ENCODE peak calls at places on chromosomes 16 and 17, in ten cellular contexts. One of them, this sample, is unnamed. For H3K36me3, the result is how much of the 10 kb centered on the place peaks cover.

GRCh38 chr16:72787519-72788268 is 260.2 kb downstream of the ZFHX3 start:
- DNase-seq in breast epithelium: peak
- DNase-seq in IMR-90: peak
- DNase-seq in fibroblast of lung: peak
- DNase-seq in heart left ventricle: no peak
- DNase-seq in left ventricle myocardium inferior: peak
- DNase-seq in cardiac muscle cell: peak
- DNase-seq in testis: peak
- DNase-seq in K562: no peak
- DNase-seq in OCI-LY7: no peak
- DNase-seq in this sample: no peak

GRCh38 chr17:79548116-79548515 is 62.7 kb downstream of the RBFOX3 start:
- DNase-seq in breast epithelium: no peak
- DNase-seq in IMR-90: no peak
- DNase-seq in fibroblast of lung: no peak
- DNase-seq in heart left ventricle: no peak
- DNase-seq in left ventricle myocardium inferior: no peak
- DNase-seq in cardiac muscle cell: no peak
- DNase-seq in testis: no peak
- DNase-seq in K562: no peak
- DNase-seq in OCI-LY7: no peak
- DNase-seq in this sample: no peak

GRCh38 chr16:31094088-31094423 is 541 bp downstream of the VKORC1 start:
- DNase-seq in breast epithelium: no peak
- DNase-seq in IMR-90: no peak
- DNase-seq in fibroblast of lung: peak
- DNase-seq in heart left ventricle: no peak
- DNase-seq in left ventricle myocardium inferior: no peak
- DNase-seq in cardiac muscle cell: no peak
- DNase-seq in testis: peak
- DNase-seq in K562: peak
- DNase-seq in OCI-LY7: no peak
- DNase-seq in this sample: no peak

GRCh38 chr17:46013502-46014165 is 14.6 kb downstream of the STH start:
- DNase-seq in breast epithelium: no peak
- DNase-seq in IMR-90: peak
- DNase-seq in fibroblast of lung: peak
- DNase-seq in heart left ventricle: no peak
- DNase-seq in left ventricle myocardium inferior: no peak
- DNase-seq in cardiac muscle cell: peak
- DNase-seq in testis: no peak
- DNase-seq in K562: no peak
- DNase-seq in OCI-LY7: no peak
- DNase-seq in this sample: no peak

GRCh38 chr16:71542377-71542776 is 16.2 kb downstream of the CHST4 start:
- DNase-seq in breast epithelium: no peak
- DNase-seq in IMR-90: peak
- DNase-seq in fibroblast of lung: no peak
- DNase-seq in heart left ventricle: peak
- DNase-seq in left ventricle myocardium inferior: peak
- DNase-seq in cardiac muscle cell: peak
- DNase-seq in testis: peak
- DNase-seq in K562: peak
- DNase-seq in OCI-LY7: peak
- DNase-seq in this sample: peak

GRCh38 chr16:69626256-69626655 is 60.5 kb downstream of the NFAT5 start:
- DNase-seq in breast epithelium: no peak
- DNase-seq in IMR-90: peak
- DNase-seq in fibroblast of lung: peak
- DNase-seq in heart left ventricle: no peak
- DNase-seq in left ventricle myocardium inferior: no peak
- DNase-seq in cardiac muscle cell: peak
- DNase-seq in testis: no peak
- DNase-seq in K562: peak
- DNase-seq in OCI-LY7: no peak
- DNase-seq in this sample: no peak

GRCh38 chr17:73725794-73726193 is 81.5 kb upstream of the SDK2 start:
- DNase-seq in breast epithelium: no peak
- DNase-seq in IMR-90: no peak
- DNase-seq in fibroblast of lung: no peak
- DNase-seq in heart left ventricle: no peak
- DNase-seq in left ventricle myocardium inferior: no peak
- DNase-seq in cardiac muscle cell: no peak
- DNase-seq in testis: no peak
- DNase-seq in K562: no peak
- DNase-seq in OCI-LY7: no peak
- DNase-seq in this sample: no peak

GRCh38 chr16:46859719-46860152 is 24.4 kb upstream of the GPT2 start:
- DNase-seq in breast epithelium: no peak
- DNase-seq in IMR-90: peak
- DNase-seq in fibroblast of lung: peak
- DNase-seq in heart left ventricle: no peak
- DNase-seq in left ventricle myocardium inferior: no peak
- DNase-seq in cardiac muscle cell: peak
- DNase-seq in testis: no peak
- DNase-seq in K562: peak
- DNase-seq in OCI-LY7: no peak
- DNase-seq in this sample: no peak

GRCh38 chr16:9102379-9102778 is 10.9 kb downstream of the HAPSTR1 start:
- DNase-seq in breast epithelium: peak
- DNase-seq in IMR-90: peak
- DNase-seq in fibroblast of lung: peak
- DNase-seq in heart left ventricle: no peak
- DNase-seq in left ventricle myocardium inferior: no peak
- DNase-seq in cardiac muscle cell: peak
- DNase-seq in testis: no peak
- DNase-seq in K562: no peak
- DNase-seq in OCI-LY7: no peak
- DNase-seq in this sample: no peak

GRCh38 chr16:56281256-56281805 is 90.0 kb downstream of the GNAO1 start:
- DNase-seq in breast epithelium: no peak
- DNase-seq in IMR-90: no peak
- DNase-seq in fibroblast of lung: no peak
- DNase-seq in heart left ventricle: no peak
- DNase-seq in left ventricle myocardium inferior: no peak
- DNase-seq in cardiac muscle cell: no peak
- DNase-seq in testis: no peak
- DNase-seq in K562: peak
- DNase-seq in OCI-LY7: no peak
- DNase-seq in this sample: no peak

GRCh38 chr17:75783803-75784472 is 668 bp upstream of the UNK start:
- DNase-seq in breast epithelium: peak
- DNase-seq in IMR-90: no peak
- DNase-seq in fibroblast of lung: no peak
- DNase-seq in heart left ventricle: no peak
- DNase-seq in left ventricle myocardium inferior: no peak
- DNase-seq in cardiac muscle cell: no peak
- DNase-seq in testis: peak
- DNase-seq in K562: no peak
- DNase-seq in OCI-LY7: peak
- DNase-seq in this sample: peak

GRCh38 chr16:85615014-85615851 is 2.1 kb downstream of the GSE1 start:
- DNase-seq in breast epithelium: peak
- DNase-seq in IMR-90: no peak
- DNase-seq in fibroblast of lung: no peak
- DNase-seq in heart left ventricle: peak
- DNase-seq in left ventricle myocardium inferior: peak
- DNase-seq in cardiac muscle cell: no peak
- DNase-seq in testis: peak
- DNase-seq in K562: no peak
- DNase-seq in OCI-LY7: no peak
- DNase-seq in this sample: no peak

GRCh38 chr17:81414751-81415516 is 19.7 kb downstream of the BAHCC1 start:
- DNase-seq in breast epithelium: no peak
- DNase-seq in IMR-90: no peak
- DNase-seq in fibroblast of lung: no peak
- DNase-seq in heart left ventricle: no peak
- DNase-seq in left ventricle myocardium inferior: no peak
- DNase-seq in cardiac muscle cell: no peak
- DNase-seq in testis: no peak
- DNase-seq in K562: no peak
- DNase-seq in OCI-LY7: no peak
- DNase-seq in this sample: no peak

GRCh38 chr17:65142247-65142646 is 5.1 kb downstream of the RGS9 start:
- DNase-seq in breast epithelium: no peak
- DNase-seq in IMR-90: no peak
- DNase-seq in fibroblast of lung: no peak
- DNase-seq in heart left ventricle: no peak
- DNase-seq in left ventricle myocardium inferior: no peak
- DNase-seq in cardiac muscle cell: no peak
- DNase-seq in testis: no peak
- DNase-seq in K562: no peak
- DNase-seq in OCI-LY7: no peak
- DNase-seq in this sample: no peak
- H3K4me3 ChIP-seq in breast epithelium: no peak
- H3K4me3 ChIP-seq in IMR-90: no peak
- H3K4me3 ChIP-seq in fibroblast of lung: no peak
- H3K4me3 ChIP-seq in heart left ventricle: no peak
- H3K4me3 ChIP-seq in left ventricle myocardium inferior: no peak
- H3K4me3 ChIP-seq in cardiac muscle cell: no peak
- H3K4me3 ChIP-seq in testis: no peak
- H3K4me3 ChIP-seq in K562: no peak
- H3K4me3 ChIP-seq in OCI-LY7: no peak
- H3K4me3 ChIP-seq in this sample: no peak

DNA sequence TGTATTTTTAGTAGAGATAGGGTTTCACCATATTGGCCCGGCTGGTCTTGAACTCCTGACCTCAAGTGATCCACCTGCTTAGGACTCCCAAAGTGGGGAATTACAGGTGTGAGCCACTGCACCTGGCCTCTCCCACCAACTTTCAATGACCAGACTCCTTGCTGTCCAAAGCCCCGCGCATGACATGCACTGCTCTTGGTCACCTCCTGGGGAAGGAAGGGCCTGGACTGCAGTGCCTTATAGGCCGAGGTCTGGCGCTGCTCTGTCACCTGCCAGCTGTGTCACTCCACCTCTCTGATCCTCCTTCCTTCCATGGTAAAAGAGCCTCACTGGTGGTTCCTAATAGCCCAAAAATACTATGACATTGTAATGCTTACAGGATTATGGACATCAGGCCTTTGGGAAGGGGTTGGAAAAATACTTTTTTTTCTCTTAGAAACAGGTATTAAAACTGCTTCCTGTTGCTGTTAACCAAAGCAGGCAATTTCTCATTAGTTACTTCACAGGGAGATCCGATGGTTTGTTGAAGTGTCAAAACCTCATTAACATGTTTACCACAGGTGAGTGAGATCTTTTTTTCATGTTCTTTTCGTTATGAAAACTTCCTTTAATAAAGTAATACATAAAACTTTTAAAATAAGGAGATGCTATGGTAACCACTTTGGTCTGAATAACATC is 35.4 kb downstream of the GRB7 start:
- DNase-seq in breast epithelium: no peak
- DNase-seq in IMR-90: no peak
- DNase-seq in fibroblast of lung: no peak
- DNase-seq in heart left ventricle: no peak
- DNase-seq in left ventricle myocardium inferior: no peak
- DNase-seq in cardiac muscle cell: no peak
- DNase-seq in testis: no peak
- DNase-seq in K562: no peak
- DNase-seq in OCI-LY7: no peak
- DNase-seq in this sample: no peak
- H3K36me3 ChIP-seq in breast epithelium: under half
- H3K36me3 ChIP-seq in IMR-90: under half
- H3K36me3 ChIP-seq in fibroblast of lung: under half
- H3K36me3 ChIP-seq in heart left ventricle: under half
- H3K36me3 ChIP-seq in left ventricle myocardium inferior: under half
- H3K36me3 ChIP-seq in cardiac muscle cell: under half
- H3K36me3 ChIP-seq in testis: under half
- H3K36me3 ChIP-seq in K562: under half
- H3K36me3 ChIP-seq in OCI-LY7: half or more
- H3K36me3 ChIP-seq in this sample: under half

DNA sequence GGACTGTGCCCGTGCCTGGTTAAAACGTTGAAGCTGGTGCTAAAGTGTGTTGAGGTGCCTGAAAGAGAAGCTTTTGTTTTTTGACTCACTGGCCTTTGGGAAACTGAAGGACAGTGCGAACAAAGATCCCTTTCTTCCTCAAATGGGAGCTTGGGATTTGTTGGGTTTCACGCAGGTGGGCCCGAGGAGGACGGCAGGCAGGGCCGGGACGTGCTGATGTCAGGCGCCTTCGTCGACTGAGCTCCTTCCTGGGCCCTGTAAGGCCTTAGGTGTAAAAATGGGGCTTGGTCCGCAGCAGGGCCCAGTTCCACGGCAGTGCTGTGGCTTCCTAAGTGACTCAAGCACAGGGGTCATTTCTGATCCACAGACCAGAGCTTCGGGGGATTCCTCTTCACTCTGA is 106.9 kb downstream of the BANP start:
- DNase-seq in breast epithelium: no peak
- DNase-seq in IMR-90: no peak
- DNase-seq in fibroblast of lung: no peak
- DNase-seq in heart left ventricle: no peak
- DNase-seq in left ventricle myocardium inferior: peak
- DNase-seq in cardiac muscle cell: no peak
- DNase-seq in testis: no peak
- DNase-seq in K562: no peak
- DNase-seq in OCI-LY7: no peak
- DNase-seq in this sample: no peak
- H3K27ac ChIP-seq in breast epithelium: no peak
- H3K27ac ChIP-seq in IMR-90: no peak
- H3K27ac ChIP-seq in fibroblast of lung: no peak
- H3K27ac ChIP-seq in heart left ventricle: no peak
- H3K27ac ChIP-seq in left ventricle myocardium inferior: no peak
- H3K27ac ChIP-seq in cardiac muscle cell: no peak
- H3K27ac ChIP-seq in testis: no peak
- H3K27ac ChIP-seq in K562: no peak
- H3K27ac ChIP-seq in OCI-LY7: no peak
- H3K27ac ChIP-seq in this sample: no peak

DNA sequence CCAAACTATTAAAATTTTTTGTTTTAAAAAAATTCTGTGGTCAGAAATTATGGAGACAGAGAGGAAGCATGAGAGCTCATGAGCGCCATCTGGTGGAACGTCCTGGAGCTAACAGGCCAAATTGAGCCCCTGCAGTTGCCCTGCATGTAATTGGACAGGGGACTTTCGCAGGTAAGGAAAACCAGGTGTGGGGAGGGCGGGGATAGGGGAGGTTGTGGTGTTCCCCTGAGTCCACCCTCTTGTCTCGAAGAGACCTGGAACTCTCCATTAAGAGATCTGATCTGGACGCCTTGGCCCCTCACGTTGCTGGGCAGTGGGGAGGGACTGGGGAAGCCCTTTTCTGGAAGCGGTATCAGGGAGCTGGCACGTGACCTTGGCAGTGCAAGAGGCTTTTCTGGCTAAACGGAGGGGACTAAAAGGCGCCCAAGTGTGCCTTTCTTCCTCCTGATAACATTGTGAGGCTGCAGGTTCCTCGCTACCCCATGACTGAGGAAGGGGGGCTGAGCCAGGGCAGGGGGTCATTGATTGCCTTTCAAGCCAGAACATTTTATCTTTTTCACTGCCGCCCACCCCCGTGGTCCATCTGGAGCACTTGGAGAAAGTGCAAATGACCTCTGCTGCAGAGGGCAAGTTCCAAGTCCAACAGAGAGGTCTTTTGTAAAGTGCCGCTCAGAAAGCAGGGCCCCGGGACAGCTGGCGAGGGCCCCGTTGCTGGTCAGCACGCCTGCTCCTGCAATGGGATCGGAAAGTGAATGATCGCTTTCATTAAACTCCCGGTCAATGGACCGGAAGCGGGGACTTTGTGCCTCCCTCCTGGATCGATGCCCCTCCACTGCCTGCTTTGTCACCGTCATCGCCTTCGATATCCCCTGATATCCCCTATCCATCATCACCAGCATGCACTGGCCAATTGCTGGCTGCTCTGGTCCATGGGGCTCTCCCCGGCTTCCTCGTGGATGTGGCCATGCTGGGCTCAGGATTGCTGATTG is 18.4 kb downstream of the PDILT start:
- DNase-seq in breast epithelium: peak
- DNase-seq in IMR-90: peak
- DNase-seq in fibroblast of lung: peak
- DNase-seq in heart left ventricle: peak
- DNase-seq in left ventricle myocardium inferior: peak
- DNase-seq in cardiac muscle cell: peak
- DNase-seq in testis: peak
- DNase-seq in K562: peak
- DNase-seq in OCI-LY7: peak
- DNase-seq in this sample: peak
- H3K4me3 ChIP-seq in breast epithelium: no peak
- H3K4me3 ChIP-seq in IMR-90: no peak
- H3K4me3 ChIP-seq in fibroblast of lung: no peak
- H3K4me3 ChIP-seq in heart left ventricle: peak
- H3K4me3 ChIP-seq in left ventricle myocardium inferior: peak
- H3K4me3 ChIP-seq in cardiac muscle cell: no peak
- H3K4me3 ChIP-seq in testis: no peak
- H3K4me3 ChIP-seq in K562: no peak
- H3K4me3 ChIP-seq in OCI-LY7: no peak
- H3K4me3 ChIP-seq in this sample: no peak

This sample was measured in WERI-Rb-1.